ENCODE peak calls at places on chromosomes 5 and 9, in five cellular contexts. U, Y, D, T and V are unnamed samples.

GRCh38 chr9:87502446-87503232 is 5.0 kb downstream of the DAPK1 start:
- DNase-seq in U (peak; percentile 59), Y (no peak), D (no peak), T (no peak), V (no peak)

GRCh38 chr9:22990349-22990748 is 543.7 kb downstream of the DMRTA1 start:
- DNase-seq in U (no peak), Y (no peak), D (no peak), T (no peak), V (no peak)

GRCh38 chr5:151284392-151284967 is 19.1 kb downstream of the SLC36A3 start:
- DNase-seq in U (no peak), Y (no peak), D (no peak), T (no peak), V (no peak)

GRCh38 chr9:124625084-124625483 is 117.9 kb upstream of the NR5A1 start:
- DNase-seq in U (no peak), Y (no peak), D (no peak), T (no peak), V (no peak)

GRCh38 chr5:56301041-56301440 is 67.9 kb upstream of the ANKRD55 start:
- DNase-seq in U (no peak), Y (no peak), D (no peak), T (no peak), V (no peak)

GRCh38 chr5:62155988-62156387 is 150.0 kb upstream of the KIF2A start:
- DNase-seq in U (no peak), Y (no peak), D (no peak), T (no peak), V (no peak)

GRCh38 chr9:89519393-89519805 is 21.5 kb upstream of the SEMA4D start:
- DNase-seq in U (no peak), Y (no peak), D (peak; percentile 42), T (no peak), V (no peak)

GRCh38 chr9:22469928-22470544 is 23.4 kb downstream of the DMRTA1 start:
- DNase-seq in U (peak; percentile 23), Y (peak; percentile 41), D (peak; percentile 13), T (no peak), V (no peak)

GRCh38 chr9:95510610-95511231 is 6.0 kb downstream of the PTCH1 start:
- DNase-seq in U (peak; percentile 88), Y (peak; percentile 96), D (peak; percentile 97), T (peak; percentile 77), V (peak; percentile 89)

DNA sequence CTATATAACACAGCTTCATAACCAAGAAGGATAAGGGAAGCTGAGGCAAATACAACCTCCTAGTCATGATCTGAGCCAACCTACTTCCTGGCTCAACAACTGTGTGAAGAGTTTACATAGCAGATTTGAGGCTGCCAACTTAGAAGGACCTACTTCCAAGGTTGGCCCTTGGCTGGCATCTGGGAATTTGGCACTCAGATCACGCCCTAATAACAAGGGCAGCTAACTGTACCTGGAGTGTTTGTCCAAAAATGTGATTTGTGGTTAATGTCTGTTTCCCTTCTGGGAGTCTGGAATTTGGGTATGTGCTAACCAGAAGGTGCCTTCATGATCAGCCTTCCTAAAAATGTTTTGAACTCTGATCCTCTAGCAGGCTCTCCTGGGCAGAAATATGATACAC is 287.2 kb downstream of the CAAP1 start:
- DNase-seq in U (no peak), Y (no peak), D (no peak), T (no peak), V (no peak)
- TF ChIP-seq CTCF in U (no peak), Y (no peak), D (no peak), T (no peak), V (no peak)

GRCh38 chr9:14256588-14256987 is 57.4 kb downstream of the NFIB start:
- DNase-seq in U (no peak), Y (peak; percentile 53), D (no peak), T (no peak), V (no peak)
- H3K4me1 ChIP-seq in U (peaks cover 2% of the 10 kb centered on the region), Y (peaks cover 9% of the 10 kb centered on the region), D (peaks cover under 1% of the 10 kb centered on the region), T (no peaks in the 10 kb centered on the region), V (peaks cover 9% of the 10 kb centered on the region)

GRCh38 chr5:139297439-139298133 is 4.0 kb downstream of the MATR3 start:
- DNase-seq in U (no peak), Y (no peak), D (no peak), T (no peak), V (no peak)

GRCh38 chr5:139296862-139297326 is 3.4 kb downstream of the MATR3 start:
- DNase-seq in U (no peak), Y (no peak), D (no peak), T (no peak), V (no peak)

GRCh38 chr5:139301766-139302499 is 8.4 kb downstream of the MATR3 start:
- DNase-seq in U (no peak), Y (no peak), D (no peak), T (no peak), V (no peak)

GRCh38 chr5:139298242-139298641 is 4.7 kb downstream of the MATR3 start:
- DNase-seq in U (no peak), Y (no peak), D (no peak), T (no peak), V (no peak)

GRCh38 chr5:139299477-139299876 is 5.9 kb downstream of the MATR3 start:
- DNase-seq in U (no peak), Y (no peak), D (no peak), T (no peak), V (no peak)
- H3K27ac ChIP-seq in U (no peak overlapping the region), Y (no peak overlapping the region), D (no peak overlapping the region), T (no peak overlapping the region), V (no peak overlapping the region)

GRCh38 chr9:4741365-4742031 is 496 bp upstream of the AK3 start:
- DNase-seq in U (peak; percentile 80), Y (peak; percentile 4), D (no peak), T (no peak), V (no peak)

GRCh38 chr9:4742246-4742645 is 1.2 kb upstream of the AK3 start:
- DNase-seq in U (no peak), Y (no peak), D (no peak), T (no peak), V (no peak)

GRCh38 chr9:4739587-4740372 is 1.2 kb downstream of the AK3 start:
- DNase-seq in U (peak; percentile 37), Y (peak; percentile 32), D (no peak), T (no peak), V (no peak)

GRCh38 chr9:4740373-4740622 is 704 bp downstream of the AK3 start:
- DNase-seq in U (no peak), Y (peak; percentile 43), D (no peak), T (no peak), V (no peak)

DNA sequence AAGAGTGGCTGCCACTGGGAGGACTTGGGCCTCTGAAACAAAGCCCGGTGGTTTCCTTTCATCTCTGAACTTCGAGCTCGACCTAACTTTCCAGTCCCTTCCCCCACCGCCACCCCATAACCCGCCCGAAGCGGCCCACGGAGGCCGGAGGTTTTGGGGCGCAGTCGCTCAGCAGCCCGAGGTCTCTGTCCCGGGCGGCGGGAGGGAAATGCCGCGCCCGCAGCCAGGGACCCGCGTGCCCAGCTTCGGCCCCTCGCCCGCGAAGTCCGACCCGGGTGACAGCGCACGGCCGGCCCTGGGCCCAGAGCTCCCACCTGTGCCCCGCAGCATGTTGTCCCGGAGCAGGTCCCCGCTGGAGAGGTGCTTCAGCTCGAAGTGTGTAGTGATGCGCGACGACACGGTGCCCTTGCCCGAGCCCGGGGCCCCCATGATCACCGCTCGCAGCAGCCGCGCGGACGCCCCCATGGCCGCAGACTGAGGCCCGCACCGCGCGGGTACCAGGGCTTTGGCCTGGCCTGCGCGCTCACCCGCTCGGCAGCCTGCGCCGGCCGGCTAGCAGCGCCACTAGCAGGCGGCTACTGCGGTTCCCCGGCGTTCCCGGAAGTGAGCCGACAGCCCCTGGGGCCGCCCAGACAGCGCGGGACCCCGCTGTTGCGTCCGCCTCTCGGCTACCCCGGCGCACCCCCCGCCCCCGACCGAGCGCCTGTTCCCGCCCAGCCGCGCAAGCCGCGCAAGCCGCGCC is at the start of gene AK3:
- DNase-seq in U (peak; percentile 88), Y (peak; percentile 86), D (peak; percentile 82), T (peak; percentile 89), V (peak; percentile 90)
- TF ChIP-seq CTCF in U (no peak), Y (no peak), D (peak; percentile 46), T (no peak), V (peak; percentile 35)